ENCODE peak calls at places on chromosomes 5 and 9, in eight cellular contexts. One of them, this sample, is unnamed.

GRCh38 chr9:71368157-71368556 is 246.7 kb upstream of the TRPM3 start:
- DNase-seq in hypothalamus: no peak
- DNase-seq in nucleus accumbens: no peak
- DNase-seq in stimulated activated CD4-positive, alpha-beta T cell treated with anti-CD3 and anti-CD28 coated beads, Interleukin-4, amount 100 ng/mL, for 1 hour: no peak
- DNase-seq in Calu3: no peak
- DNase-seq in AG10803: no peak
- DNase-seq in substantia nigra: no peak
- DNase-seq in GM23338: peak; percentile 43
- DNase-seq in this sample: no peak

GRCh38 chr5:56490971-56491468 is 257.9 kb upstream of the ANKRD55 start:
- DNase-seq in stimulated activated CD4-positive, alpha-beta T cell treated with anti-CD3 and anti-CD28 coated beads, Interleukin-4, amount 100 ng/mL, for 1 hour: peak; percentile 63
- DNase-seq in AG10803: no peak
- DNase-seq in Calu3: peak; percentile 88
- DNase-seq in GM23338: no peak
- DNase-seq in nucleus accumbens: no peak
- DNase-seq in hypothalamus: no peak
- DNase-seq in substantia nigra: no peak
- DNase-seq in this sample: no peak

GRCh38 chr5:115961413-115962238 is 649 bp upstream of the LVRN start:
- DNase-seq in GM23338: peak; percentile 75
- DNase-seq in AG10803: peak; percentile 69
- DNase-seq in hypothalamus: no peak
- DNase-seq in nucleus accumbens: no peak
- DNase-seq in stimulated activated CD4-positive, alpha-beta T cell treated with anti-CD3 and anti-CD28 coated beads, Interleukin-4, amount 100 ng/mL, for 1 hour: no peak
- DNase-seq in Calu3: no peak
- DNase-seq in substantia nigra: no peak
- DNase-seq in this sample: no peak

GRCh38 chr9:92138157-92138959 is 23.1 kb upstream of the SPTLC1 start:
- DNase-seq in AG10803: peak; percentile 33
- DNase-seq in nucleus accumbens: peak; percentile 39
- DNase-seq in stimulated activated CD4-positive, alpha-beta T cell treated with anti-CD3 and anti-CD28 coated beads, Interleukin-4, amount 100 ng/mL, for 1 hour: peak; percentile 80
- DNase-seq in hypothalamus: no peak
- DNase-seq in Calu3: peak; percentile 78
- DNase-seq in GM23338: peak; percentile 89
- DNase-seq in substantia nigra: peak; percentile 42
- DNase-seq in this sample: peak; percentile 53

GRCh38 chr5:137442660-137443059 is 56.5 kb downstream of the SPOCK1 start:
- DNase-seq in stimulated activated CD4-positive, alpha-beta T cell treated with anti-CD3 and anti-CD28 coated beads, Interleukin-4, amount 100 ng/mL, for 1 hour: no peak
- DNase-seq in nucleus accumbens: no peak
- DNase-seq in substantia nigra: no peak
- DNase-seq in GM23338: no peak
- DNase-seq in AG10803: no peak
- DNase-seq in hypothalamus: no peak
- DNase-seq in Calu3: no peak
- DNase-seq in this sample: no peak

GRCh38 chr5:78747703-78748359 is 99.3 kb upstream of the LHFPL2 start:
- DNase-seq in substantia nigra: no peak
- DNase-seq in AG10803: peak; percentile 89
- DNase-seq in nucleus accumbens: no peak
- DNase-seq in Calu3: peak; percentile 12
- DNase-seq in hypothalamus: no peak
- DNase-seq in GM23338: peak; percentile 32
- DNase-seq in stimulated activated CD4-positive, alpha-beta T cell treated with anti-CD3 and anti-CD28 coated beads, Interleukin-4, amount 100 ng/mL, for 1 hour: no peak
- DNase-seq in this sample: no peak

GRCh38 chr5:157267766-157268480 is 2.0 kb downstream of the CYFIP2 start:
- DNase-seq in nucleus accumbens: no peak
- DNase-seq in stimulated activated CD4-positive, alpha-beta T cell treated with anti-CD3 and anti-CD28 coated beads, Interleukin-4, amount 100 ng/mL, for 1 hour: no peak
- DNase-seq in substantia nigra: no peak
- DNase-seq in GM23338: no peak
- DNase-seq in AG10803: no peak
- DNase-seq in hypothalamus: no peak
- DNase-seq in Calu3: no peak
- DNase-seq in this sample: no peak

GRCh38 chr5:172891716-172892421 is 57.8 kb downstream of the ERGIC1 start:
- DNase-seq in substantia nigra: no peak
- DNase-seq in GM23338: no peak
- DNase-seq in Calu3: no peak
- DNase-seq in hypothalamus: no peak
- DNase-seq in stimulated activated CD4-positive, alpha-beta T cell treated with anti-CD3 and anti-CD28 coated beads, Interleukin-4, amount 100 ng/mL, for 1 hour: no peak
- DNase-seq in nucleus accumbens: no peak
- DNase-seq in AG10803: peak; percentile 48
- DNase-seq in this sample: no peak

GRCh38 chr5:168666356-168666755 is 87.2 kb upstream of the PANK3 start:
- DNase-seq in Calu3: no peak
- DNase-seq in substantia nigra: no peak
- DNase-seq in GM23338: no peak
- DNase-seq in nucleus accumbens: no peak
- DNase-seq in AG10803: no peak
- DNase-seq in hypothalamus: no peak
- DNase-seq in stimulated activated CD4-positive, alpha-beta T cell treated with anti-CD3 and anti-CD28 coated beads, Interleukin-4, amount 100 ng/mL, for 1 hour: no peak
- DNase-seq in this sample: no peak

GRCh38 chr5:67292201-67292940 is 95.8 kb upstream of the CD180 start:
- DNase-seq in hypothalamus: no peak
- DNase-seq in AG10803: no peak
- DNase-seq in substantia nigra: no peak
- DNase-seq in stimulated activated CD4-positive, alpha-beta T cell treated with anti-CD3 and anti-CD28 coated beads, Interleukin-4, amount 100 ng/mL, for 1 hour: no peak
- DNase-seq in GM23338: no peak
- DNase-seq in Calu3: no peak
- DNase-seq in nucleus accumbens: no peak
- DNase-seq in this sample: no peak

GRCh38 chr5:164578401-164578800 is 1073.0 kb downstream of the MAT2B start:
- DNase-seq in stimulated activated CD4-positive, alpha-beta T cell treated with anti-CD3 and anti-CD28 coated beads, Interleukin-4, amount 100 ng/mL, for 1 hour: no peak
- DNase-seq in GM23338: no peak
- DNase-seq in substantia nigra: no peak
- DNase-seq in nucleus accumbens: no peak
- DNase-seq in hypothalamus: no peak
- DNase-seq in AG10803: no peak
- DNase-seq in Calu3: no peak
- DNase-seq in this sample: no peak

GRCh38 chr5:79416499-79416898 is 97.4 kb downstream of the HOMER1 start:
- DNase-seq in hypothalamus: no peak
- DNase-seq in stimulated activated CD4-positive, alpha-beta T cell treated with anti-CD3 and anti-CD28 coated beads, Interleukin-4, amount 100 ng/mL, for 1 hour: no peak
- DNase-seq in substantia nigra: no peak
- DNase-seq in GM23338: no peak
- DNase-seq in AG10803: peak; percentile 71
- DNase-seq in Calu3: no peak
- DNase-seq in nucleus accumbens: no peak
- DNase-seq in this sample: no peak

GRCh38 chr9:108800632-108801099 is 55.1 kb downstream of the ACTL7B start:
- DNase-seq in nucleus accumbens: no peak
- DNase-seq in AG10803: no peak
- DNase-seq in stimulated activated CD4-positive, alpha-beta T cell treated with anti-CD3 and anti-CD28 coated beads, Interleukin-4, amount 100 ng/mL, for 1 hour: no peak
- DNase-seq in Calu3: no peak
- DNase-seq in substantia nigra: no peak
- DNase-seq in GM23338: no peak
- DNase-seq in hypothalamus: no peak
- DNase-seq in this sample: no peak

GRCh38 chr5:67050125-67050524 is 146.5 kb downstream of the CD180 start:
- DNase-seq in Calu3: no peak
- DNase-seq in nucleus accumbens: no peak
- DNase-seq in substantia nigra: no peak
- DNase-seq in stimulated activated CD4-positive, alpha-beta T cell treated with anti-CD3 and anti-CD28 coated beads, Interleukin-4, amount 100 ng/mL, for 1 hour: no peak
- DNase-seq in GM23338: no peak
- DNase-seq in AG10803: no peak
- DNase-seq in hypothalamus: no peak
- DNase-seq in this sample: no peak

GRCh38 chr5:179241175-179241574 is 104.1 kb downstream of the ADAMTS2 start:
- DNase-seq in AG10803: peak; percentile 39
- DNase-seq in substantia nigra: no peak
- DNase-seq in GM23338: no peak
- DNase-seq in hypothalamus: no peak
- DNase-seq in nucleus accumbens: no peak
- DNase-seq in stimulated activated CD4-positive, alpha-beta T cell treated with anti-CD3 and anti-CD28 coated beads, Interleukin-4, amount 100 ng/mL, for 1 hour: no peak
- DNase-seq in Calu3: no peak
- DNase-seq in this sample: no peak

This sample was measured in T1000.